ENCODE peak calls at places on chromosomes 7 and 10, in ten cellular contexts. Y is ascending aorta; P is retinal pigment epithelial cell; U is vagina; I is adrenal gland; O is body of pancreas; E is heart left ventricle; K is neural progenitor cell; R is AG04450; B is CD8-positive, alpha-beta T cell. D is an unnamed sample.

GRCh38 chr7:101386558-101387199 is 24.0 kb downstream of the COL26A1 start:
- DNase-seq in Y (no peak), P (no peak), U (no peak), I (peak), O (no peak), E (no peak), K (peak), R (no peak), B (no peak), D (no peak)

GRCh38 chr7:122182081-122182480 is 38.0 kb upstream of the AASS start:
- DNase-seq in Y (no peak), P (no peak), U (no peak), I (no peak), O (no peak), E (no peak), K (no peak), R (no peak), B (no peak), D (no peak)

GRCh38 chr10:94461503-94461902 is 59.2 kb downstream of the TBC1D12 start:
- DNase-seq in Y (no peak), P (no peak), U (no peak), I (no peak), O (no peak), E (no peak), K (no peak), R (no peak), B (no peak), D (no peak)

GRCh38 chr7:93171606-93172226 is 23.5 kb upstream of the SAMD9L start:
- DNase-seq in Y (no peak), P (no peak), U (no peak), I (no peak), O (no peak), E (no peak), K (no peak), R (no peak), B (no peak), D (no peak)

GRCh38 chr10:3805227-3805790 is 20.3 kb upstream of the KLF6 start:
- DNase-seq in Y (peak), P (no peak), U (peak), I (peak), O (no peak), E (no peak), K (no peak), R (no peak), B (peak), D (peak)

GRCh38 chr7:2079332-2080068 is 153.2 kb downstream of the MAD1L1 start:
- DNase-seq in Y (no peak), P (no peak), U (no peak), I (no peak), O (no peak), E (no peak), K (peak), R (no peak), B (no peak), D (no peak)

GRCh38 chr7:87370660-87371180 is 25.3 kb downstream of the CROT start:
- DNase-seq in Y (no peak), P (no peak), U (no peak), I (no peak), O (no peak), E (no peak), K (no peak), R (peak), B (no peak), D (peak)

GRCh38 chr10:87734987-87735827 is 75.5 kb downstream of the PAPSS2 start:
- DNase-seq in Y (no peak), P (no peak), U (no peak), I (peak), O (peak), E (no peak), K (peak), R (peak), B (no peak), D (no peak)

GRCh38 chr10:3265081-3265480 is 92.5 kb upstream of the PITRM1 start:
- DNase-seq in Y (no peak), P (no peak), U (no peak), I (no peak), O (no peak), E (no peak), K (no peak), R (no peak), B (no peak), D (no peak)

GRCh38 chr10:111821876-111822275 is 361.7 kb downstream of the GPAM start:
- DNase-seq in Y (no peak), P (no peak), U (no peak), I (no peak), O (no peak), E (no peak), K (no peak), R (no peak), B (no peak), D (no peak)

GRCh38 chr7:24980695-24981543 is 941 bp upstream of the OSBPL3 start:
- DNase-seq in Y (no peak), P (no peak), U (peak), I (no peak), O (peak), E (no peak), K (peak), R (no peak), B (no peak), D (no peak)

GRCh38 chr10:87752571-87752970 is 65.5 kb downstream of the ATAD1 start:
- DNase-seq in Y (no peak), P (no peak), U (no peak), I (no peak), O (no peak), E (no peak), K (no peak), R (no peak), B (no peak), D (no peak)

GRCh38 chr7:92135100-92135429 is 788 bp upstream of the CYP51A1 start:
- DNase-seq in Y (no peak), P (no peak), U (no peak), I (peak), O (peak), E (no peak), K (peak), R (no peak), B (no peak), D (no peak)

GRCh38 chr7:65287023-65287422 is 86.6 kb upstream of the ZNF92 start:
- DNase-seq in Y (no peak), P (no peak), U (no peak), I (no peak), O (no peak), E (no peak), K (no peak), R (no peak), B (no peak), D (no peak)

GRCh38 chr10:87685832-87686589 is 26.3 kb downstream of the PAPSS2 start:
- DNase-seq in Y (no peak), P (no peak), U (no peak), I (no peak), O (peak), E (no peak), K (no peak), R (no peak), B (no peak), D (no peak)

GRCh38 chr10:86305521-86305920 is 61.1 kb downstream of the GRID1 start:
- DNase-seq in Y (peak), P (no peak), U (no peak), I (no peak), O (no peak), E (no peak), K (no peak), R (no peak), B (no peak), D (no peak)

GRCh38 chr7:5701085-5701914 is 80.2 kb downstream of the RNF216 start:
- DNase-seq in Y (no peak), P (no peak), U (no peak), I (no peak), O (no peak), E (no peak), K (no peak), R (no peak), B (peak), D (no peak)

GRCh38 chr10:24651923-24652322 is 71.8 kb downstream of the ARHGAP21 start:
- DNase-seq in Y (no peak), P (no peak), U (no peak), I (no peak), O (no peak), E (no peak), K (no peak), R (no peak), B (no peak), D (no peak)

GRCh38 chr10:77963901-77964300 is 37.3 kb upstream of the DLG5 start:
- DNase-seq in Y (no peak), P (no peak), U (no peak), I (no peak), O (no peak), E (no peak), K (no peak), R (no peak), B (no peak), D (no peak)

GRCh38 chr10:79068203-79068561 is 584 bp upstream of the ZMIZ1 start:
- DNase-seq in Y (no peak), P (no peak), U (no peak), I (no peak), O (no peak), E (no peak), K (no peak), R (no peak), B (peak), D (no peak)

GRCh38 chr7:22251906-22252495 is 105.0 kb downstream of the RAPGEF5 start:
- DNase-seq in Y (no peak), P (no peak), U (no peak), I (no peak), O (no peak), E (no peak), K (peak), R (no peak), B (no peak), D (no peak)

GRCh38 chr7:67021260-67021659 is 24.6 kb downstream of the TYW1 start:
- DNase-seq in Y (no peak), P (no peak), U (no peak), I (no peak), O (no peak), E (no peak), K (no peak), R (no peak), B (no peak), D (no peak)

GRCh38 chr10:73873163-73873842 is 1.1 kb downstream of the CAMK2G start:
- DNase-seq in Y (no peak), P (no peak), U (no peak), I (no peak), O (no peak), E (no peak), K (peak), R (no peak), B (no peak), D (no peak)

GRCh38 chr7:82343-83155 is 109.8 kb upstream of the FAM20C start:
- DNase-seq in Y (peak), P (no peak), U (no peak), I (no peak), O (peak), E (no peak), K (peak), R (no peak), B (no peak), D (no peak)

GRCh38 chr7:101804642-101805401 is 12.6 kb upstream of the CUX1 start:
- DNase-seq in Y (no peak), P (no peak), U (no peak), I (no peak), O (peak), E (no peak), K (peak), R (no peak), B (no peak), D (no peak)

GRCh38 chr7:52423251-52423650 is 612.2 kb upstream of the POM121L12 start:
- DNase-seq in Y (no peak), P (no peak), U (no peak), I (no peak), O (no peak), E (no peak), K (no peak), R (no peak), B (no peak), D (no peak)

GRCh38 chr10:130218936-130219335 is 82.7 kb downstream of the GLRX3 start:
- DNase-seq in Y (peak), P (no peak), U (no peak), I (no peak), O (no peak), E (no peak), K (no peak), R (no peak), B (no peak), D (no peak)

DNA sequence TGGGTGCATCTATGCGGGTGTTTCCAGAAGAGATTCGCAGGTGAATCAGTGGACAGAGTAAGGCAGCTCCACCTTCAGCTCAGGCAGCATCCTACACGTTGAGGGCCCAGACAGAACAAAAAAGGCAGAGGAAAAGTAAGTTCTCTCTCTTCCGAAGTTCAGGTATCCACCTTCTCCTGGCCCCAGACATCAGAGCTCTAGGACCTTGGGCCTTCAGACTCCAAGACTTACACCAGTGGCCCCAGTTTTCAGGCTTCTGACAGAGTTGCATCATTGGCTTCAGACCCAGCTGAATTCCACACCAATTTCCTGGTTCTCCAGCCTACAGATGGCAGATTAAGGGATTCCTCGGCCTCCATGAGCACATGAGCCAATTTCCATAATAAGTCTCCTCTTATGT is 102.2 kb upstream of the GPR26 start:
- DNase-seq in Y (no peak), P (no peak), U (peak), I (no peak), O (no peak), E (no peak), K (no peak), R (no peak), B (no peak), D (no peak)
- TF ChIP-seq CTCF in Y (no peak), P (no peak), U (no peak), I (no peak), O (no peak), E (no peak), K (no peak), R (no peak), B (no peak), D (no peak)

GRCh38 chr7:28732037-28732869 is 225.9 kb downstream of the TRIL start:
- DNase-seq in Y (peak), P (no peak), U (no peak), I (no peak), O (no peak), E (no peak), K (peak), R (peak), B (no peak), D (no peak)
- H3K4me3 ChIP-seq in Y (peak), P (no peak), U (no peak), I (no peak), O (no peak), E (peak), K (no peak), R (no peak), B (no peak), D (no peak)

GRCh38 chr7:4166340-4166739 is 515.8 kb upstream of the FOXK1 start:
- DNase-seq in Y (no peak), P (no peak), U (no peak), I (no peak), O (no peak), E (no peak), K (no peak), R (no peak), B (no peak), D (no peak)
- TF ChIP-seq CTCF in Y (no peak), P (no peak), U (no peak), I (no peak), O (no peak), E (no peak), K (no peak), R (no peak), B (no peak), D (no peak)

GRCh38 chr7:148847815-148848726 is 36.0 kb downstream of the EZH2 start:
- DNase-seq in Y (no peak), P (no peak), U (no peak), I (no peak), O (no peak), E (no peak), K (no peak), R (no peak), B (no peak), D (no peak)
- H3K4me3 ChIP-seq in Y (no peak), P (no peak), U (no peak), I (no peak), O (no peak), E (no peak), K (no peak), R (no peak), B (no peak), D (no peak)

DNA sequence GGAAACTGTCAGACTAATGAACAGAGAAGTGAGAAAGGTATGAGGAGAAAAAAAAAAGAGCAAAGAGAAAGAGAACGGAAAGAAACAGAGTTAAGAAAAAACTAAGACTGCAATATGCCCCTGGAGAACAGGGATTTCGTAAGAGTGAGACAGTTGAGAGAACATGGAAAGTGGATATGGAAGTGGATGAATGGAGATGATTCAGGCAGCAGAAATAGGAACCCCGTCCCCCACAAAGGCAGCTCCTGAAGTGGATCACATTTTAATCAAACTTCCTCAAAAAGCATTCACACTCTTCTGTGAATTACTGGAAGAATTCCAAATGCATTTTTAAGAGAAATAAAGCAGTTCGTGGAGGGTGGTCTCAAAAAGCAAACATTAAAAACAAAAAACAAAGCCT is 214.1 kb downstream of the FANK1 start:
- DNase-seq in Y (peak), P (no peak), U (no peak), I (no peak), O (no peak), E (no peak), K (no peak), R (no peak), B (no peak), D (no peak)
- TF ChIP-seq CTCF in Y (no peak), P (no peak), U (no peak), I (no peak), O (no peak), E (no peak), K (no peak), R (no peak), B (no peak), D (no peak)

GRCh38 chr7:139539231-139539630 is 15.7 kb downstream of the CLEC2L start:
- DNase-seq in Y (no peak), P (no peak), U (no peak), I (no peak), O (no peak), E (no peak), K (no peak), R (no peak), B (no peak), D (no peak)

GRCh38 chr7:139543801-139544603 is 20.5 kb downstream of the CLEC2L start:
- DNase-seq in Y (no peak), P (no peak), U (no peak), I (peak), O (no peak), E (no peak), K (peak), R (no peak), B (no peak), D (no peak)

GRCh38 chr7:139544645-139545044 is 21.2 kb downstream of the CLEC2L start:
- DNase-seq in Y (no peak), P (no peak), U (no peak), I (no peak), O (no peak), E (no peak), K (no peak), R (no peak), B (no peak), D (no peak)

GRCh38 chr7:139541600-139542307 is 18.3 kb downstream of the CLEC2L start:
- DNase-seq in Y (no peak), P (no peak), U (no peak), I (no peak), O (no peak), E (no peak), K (peak), R (no peak), B (no peak), D (no peak)

GRCh38 chr7:139542308-139543151 is 19.0 kb downstream of the CLEC2L start:
- DNase-seq in Y (no peak), P (no peak), U (no peak), I (no peak), O (no peak), E (no peak), K (no peak), R (no peak), B (no peak), D (no peak)
- H3K4me3 ChIP-seq in Y (no peak), P (no peak), U (no peak), I (no peak), O (no peak), E (no peak), K (no peak), R (no peak), B (no peak), D (no peak)

GRCh38 chr10:15262036-15262713 is 93.7 kb upstream of the NMT2 start:
- DNase-seq in Y (no peak), P (no peak), U (no peak), I (peak), O (peak), E (no peak), K (no peak), R (no peak), B (no peak), D (no peak)
- TF ChIP-seq CTCF in Y (peak), P (peak), U (peak), I (no peak), O (peak), E (peak), K (peak), R (peak), B (peak), D (peak)

GRCh38 chr10:100115011-100115770 is 33.5 kb upstream of the CPN1 start:
- DNase-seq in Y (no peak), P (no peak), U (no peak), I (no peak), O (no peak), E (no peak), K (no peak), R (no peak), B (no peak), D (no peak)
- H3K4me3 ChIP-seq in Y (no peak), P (no peak), U (no peak), I (no peak), O (no peak), E (peak), K (no peak), R (no peak), B (no peak), D (no peak)

D was measured in epithelial cell of proximal tubule.